ENCODE peak calls at places on chromosomes 3 and 15, in nine cellular contexts. Z, E, D, N, X, I, J, W and Y are unnamed samples. For H3K4me1 and H3K36me3, the result is how much of the 10 kb centered on the place peaks cover.

GRCh38 chr3:185470323-185470722 is 28.5 kb downstream of the TMEM41A start:
- DNase-seq in X (no peak), E (no peak), N (no peak), J (no peak), W (no peak), I (no peak), Z (no peak), D (peak), Y (no peak)

GRCh38 chr3:32340639-32341365 is 50.9 kb upstream of the CMTM7 start:
- DNase-seq in Z (no peak), E (peak), I (no peak), D (no peak), W (no peak), J (no peak), X (peak), N (no peak), Y (peak)

GRCh38 chr3:146505496-146505895 is 36.1 kb upstream of the PLSCR2 start:
- DNase-seq in I (no peak), E (no peak), X (no peak), N (no peak), J (no peak), W (peak), D (no peak), Z (no peak), Y (no peak)

GRCh38 chr15:57599299-57599810 is 7.7 kb downstream of the MYZAP start:
- DNase-seq in I (no peak), N (no peak), X (no peak), J (no peak), D (no peak), Z (no peak), E (no peak), W (no peak), Y (no peak)

GRCh38 chr3:111794701-111795100 is 64.4 kb upstream of the PHLDB2 start:
- DNase-seq in D (no peak), I (no peak), J (no peak), Z (no peak), W (peak), E (no peak), N (no peak), X (peak), Y (no peak)

GRCh38 chr3:11238057-11238456 is 34.1 kb upstream of the ATG7 start:
- DNase-seq in D (no peak), X (peak), E (no peak), J (no peak), Z (no peak), N (no peak), I (no peak), W (peak), Y (no peak)

GRCh38 chr3:50028336-50028735 is 60.4 kb upstream of the RBM5 start:
- DNase-seq in E (no peak), X (peak), D (no peak), N (no peak), W (peak), Z (peak), J (no peak), I (no peak), Y (no peak)

GRCh38 chr3:24678441-24678865 is 183.8 kb upstream of the THRB start:
- DNase-seq in W (peak), I (no peak), X (peak), E (no peak), J (peak), N (no peak), D (peak), Z (no peak), Y (no peak)

GRCh38 chr3:54835701-54836100 is 92.2 kb downstream of the LRTM1 start:
- DNase-seq in D (no peak), J (no peak), Z (no peak), N (no peak), E (no peak), I (no peak), X (no peak), W (no peak), Y (no peak)

GRCh38 chr3:17176757-17177156 is 292.0 kb downstream of the PLCL2 start:
- DNase-seq in D (no peak), J (no peak), W (no peak), E (no peak), Z (no peak), N (no peak), I (no peak), X (no peak), Y (no peak)

GRCh38 chr3:186339180-186339912 is 22.7 kb downstream of the DGKG start:
- DNase-seq in Z (no peak), N (no peak), D (no peak), X (no peak), J (no peak), E (no peak), W (no peak), I (no peak), Y (no peak)

GRCh38 chr3:192216067-192216466 is 511.3 kb downstream of the FGF12 start:
- DNase-seq in D (no peak), W (no peak), J (no peak), E (no peak), X (no peak), Z (no peak), I (no peak), N (no peak), Y (no peak)

GRCh38 chr15:49036650-49037545 is 9.3 kb downstream of the SECISBP2L start:
- DNase-seq in D (peak), J (no peak), W (peak), N (no peak), E (no peak), Z (no peak), I (no peak), X (peak), Y (no peak)

GRCh38 chr3:76753599-76753998 is 286.3 kb upstream of the ROBO2 start:
- DNase-seq in E (no peak), I (no peak), W (peak), J (no peak), Z (no peak), X (peak), D (no peak), N (no peak), Y (no peak)

GRCh38 chr3:139318431-139318816 is 25.4 kb upstream of the MRPS22 start:
- DNase-seq in W (no peak), J (no peak), I (no peak), N (no peak), D (no peak), X (no peak), E (no peak), Z (no peak), Y (peak)

GRCh38 chr3:124632566-124633140 is 97.6 kb upstream of the UMPS start:
- DNase-seq in W (no peak), J (no peak), X (no peak), E (no peak), Z (no peak), D (no peak), N (no peak), I (no peak), Y (no peak)

GRCh38 chr15:70293606-70294470 is 196.1 kb upstream of the TLE3 start:
- DNase-seq in D (no peak), E (no peak), Z (no peak), N (no peak), J (no peak), I (no peak), W (no peak), X (no peak), Y (peak)

GRCh38 chr3:143090486-143090885 is 29.1 kb upstream of the CHST2 start:
- DNase-seq in I (no peak), N (peak), J (no peak), D (no peak), Z (no peak), X (no peak), W (no peak), E (no peak), Y (peak)

GRCh38 chr3:37526511-37526910 is 335.2 kb upstream of the CTDSPL start:
- DNase-seq in D (no peak), Z (peak), X (peak), W (peak), E (no peak), J (peak), N (no peak), I (peak), Y (peak)

GRCh38 chr3:168088106-168088722 is 7.5 kb downstream of the GOLIM4 start:
- DNase-seq in E (no peak), X (peak), D (peak), N (no peak), W (peak), J (peak), I (no peak), Z (no peak), Y (no peak)

GRCh38 chr3:87900061-87900460 is 158.7 kb downstream of the CGGBP1 start:
- DNase-seq in N (no peak), Z (no peak), J (no peak), E (no peak), X (peak), D (no peak), W (peak), I (no peak), Y (no peak)

GRCh38 chr3:79203144-79203519 is 564.7 kb downstream of the ROBO1 start:
- DNase-seq in E (no peak), W (no peak), J (no peak), Z (no peak), N (no peak), I (no peak), X (no peak), D (no peak), Y (no peak)

GRCh38 chr3:55571913-55572312 is 84.8 kb upstream of the WNT5A start:
- DNase-seq in Z (peak), X (no peak), D (no peak), I (peak), E (no peak), N (no peak), J (peak), W (no peak), Y (peak)

GRCh38 chr3:31370093-31370666 is 162.5 kb upstream of the STT3B start:
- DNase-seq in D (no peak), N (no peak), E (no peak), W (no peak), Z (no peak), J (no peak), I (no peak), X (peak), Y (no peak)

GRCh38 chr3:72458365-72458764 is 389.9 kb downstream of the SHQ1 start:
- DNase-seq in D (no peak), E (no peak), N (peak), Z (no peak), J (no peak), W (no peak), I (no peak), X (no peak), Y (peak)

GRCh38 chr15:99931703-99932603 is 198.7 kb upstream of the LYSMD4 start:
- DNase-seq in D (no peak), E (no peak), W (no peak), X (peak), N (no peak), Z (no peak), J (no peak), I (no peak), Y (no peak)

GRCh38 chr15:65868546-65869126 is 655 bp upstream of the RAB11A start:
- DNase-seq in I (no peak), Z (no peak), D (no peak), N (no peak), J (no peak), X (peak), W (no peak), E (no peak), Y (no peak)

GRCh38 chr3:39318311-39318710 is 11.2 kb upstream of the CCR8 start:
- DNase-seq in E (no peak), I (no peak), X (no peak), J (no peak), N (no peak), Z (no peak), W (no peak), D (no peak), Y (no peak)

GRCh38 chr15:95669146-95669922 is 661.2 kb upstream of the NR2F2 start:
- DNase-seq in J (no peak), W (peak), D (no peak), N (no peak), X (peak), Z (no peak), I (no peak), E (peak), Y (no peak)

GRCh38 chr15:77418341-77419049 is 1.4 kb downstream of the PEAK1 start:
- DNase-seq in Z (no peak), X (peak), N (no peak), W (peak), I (no peak), D (no peak), E (no peak), J (no peak), Y (no peak)

GRCh38 chr15:62306851-62307504 is 141.9 kb upstream of the C2CD4B start:
- DNase-seq in W (peak), I (peak), J (peak), X (peak), Z (peak), D (peak), N (peak), E (peak), Y (peak)

GRCh38 chr15:60574801-60575631 is 96.1 kb upstream of the ICE2 start:
- DNase-seq in E (no peak), W (peak), J (no peak), Z (no peak), N (no peak), D (no peak), X (no peak), I (no peak), Y (no peak)

GRCh38 chr15:91865903-91866302 is 12.4 kb downstream of the SLCO3A1 start:
- DNase-seq in J (no peak), E (no peak), X (peak), D (no peak), W (peak), N (no peak), Z (no peak), I (no peak), Y (no peak)

GRCh38 chr15:91862891-91863520 is 9.5 kb downstream of the SLCO3A1 start:
- DNase-seq in N (no peak), Z (no peak), W (no peak), E (no peak), X (no peak), J (no peak), I (no peak), D (no peak), Y (no peak)

GRCh38 chr15:91865486-91865885 is 12.0 kb downstream of the SLCO3A1 start:
- DNase-seq in E (no peak), X (no peak), D (no peak), I (no peak), J (no peak), Z (no peak), N (no peak), W (no peak), Y (no peak)

GRCh38 chr15:91864669-91865068 is 11.2 kb downstream of the SLCO3A1 start:
- DNase-seq in D (no peak), W (no peak), I (no peak), Z (no peak), J (no peak), E (no peak), N (no peak), X (no peak), Y (peak)

GRCh38 chr15:91863621-91864255 is 10.2 kb downstream of the SLCO3A1 start:
- DNase-seq in I (no peak), N (no peak), Z (no peak), J (no peak), X (no peak), W (no peak), E (no peak), D (no peak), Y (no peak)
- H3K4me1 ChIP-seq in I (under half), N (half or more), Z (under half), J (under half), X (under half), W (under half), E (under half), D (under half), Y (half or more)

GRCh38 chr15:90949979-90950675 is 4.6 kb upstream of the RCCD1 start:
- DNase-seq in J (no peak), N (no peak), E (peak), I (no peak), W (no peak), D (no peak), X (no peak), Z (no peak), Y (no peak)
- H3K36me3 ChIP-seq in J (under half), N (half or more), E (half or more), I (half or more), W (half or more), D (half or more), X (under half), Z (half or more), Y (under half)

GRCh38 chr15:59299919-59300617 is 72.6 kb downstream of the MYO1E start:
- DNase-seq in I (peak), E (peak), Z (peak), D (peak), J (peak), N (peak), X (peak), W (peak), Y (peak)
- H3K4me1 ChIP-seq in I (under half), E (under half), Z (under half), D (under half), J (under half), N (under half), X (half or more), W (under half), Y (under half)

GRCh38 chr3:66404246-66404645 is 96.6 kb downstream of the LRIG1 start:
- DNase-seq in E (no peak), I (peak), D (no peak), X (no peak), W (no peak), Z (no peak), J (no peak), N (no peak), Y (no peak)
- H3K36me3 ChIP-seq in E (under half), I (under half), D (under half), X (under half), W (under half), Z (half or more), J (under half), N (under half), Y (under half)

GRCh38 chr15:63990449-63990848 is 55.8 kb downstream of the DAPK2 start:
- DNase-seq in J (no peak), X (no peak), D (no peak), W (no peak), Z (no peak), N (no peak), I (no peak), E (no peak), Y (no peak)

GRCh38 chr15:63986185-63986680 is 60.1 kb downstream of the DAPK2 start:
- DNase-seq in N (no peak), J (no peak), W (no peak), Z (no peak), E (no peak), D (no peak), X (peak), I (no peak), Y (no peak)

GRCh38 chr15:63986751-63987341 is 59.4 kb downstream of the DAPK2 start:
- DNase-seq in I (no peak), X (peak), D (peak), Z (no peak), N (peak), J (peak), W (no peak), E (no peak), Y (no peak)

GRCh38 chr15:63985221-63986184 is 60.8 kb downstream of the DAPK2 start:
- DNase-seq in Z (peak), J (peak), W (no peak), D (no peak), X (peak), E (peak), N (peak), I (peak), Y (peak)

GRCh38 chr15:63987979-63988378 is 58.3 kb downstream of the DAPK2 start:
- DNase-seq in E (no peak), J (no peak), I (no peak), D (no peak), X (no peak), W (no peak), N (peak), Z (no peak), Y (no peak)
- H3K4me1 ChIP-seq in E (under half), J (under half), I (under half), D (under half), X (under half), W (under half), N (under half), Z (under half), Y (half or more)

DNA sequence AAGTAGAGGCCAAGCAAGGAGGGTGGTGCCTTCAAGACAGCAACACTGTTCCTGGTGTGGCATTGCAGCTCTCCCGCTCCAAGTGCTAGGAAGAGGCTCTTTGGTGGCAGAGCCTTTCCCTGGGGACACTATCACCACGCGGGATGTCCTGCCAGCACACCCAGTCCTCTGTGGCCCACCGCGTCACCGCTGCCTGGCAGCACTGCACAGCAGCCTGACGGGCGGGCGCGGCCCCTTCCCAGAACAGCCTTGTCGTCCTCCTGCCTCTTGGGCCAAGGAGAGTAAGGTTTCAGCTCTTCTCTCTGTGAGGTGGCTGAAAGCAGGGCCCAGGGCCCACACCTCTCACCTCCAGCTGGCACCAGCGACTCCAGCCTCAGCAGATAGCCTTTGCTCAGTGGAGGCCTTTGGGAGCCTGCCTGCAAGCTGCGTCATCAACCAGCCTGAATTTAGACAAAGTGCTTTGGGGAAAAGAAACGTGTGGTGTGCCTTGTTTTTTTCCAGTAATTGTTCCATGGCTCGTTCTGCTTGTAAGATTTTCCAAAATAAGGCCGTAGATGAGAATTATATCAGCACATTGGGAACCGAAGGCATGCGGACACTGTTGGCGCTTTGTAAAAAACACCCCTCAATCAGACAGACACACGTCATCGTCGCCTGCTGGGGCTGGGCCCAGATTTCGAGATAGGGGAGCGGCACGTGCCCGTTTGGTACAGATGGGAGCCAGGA is 65.0 kb downstream of the AAGAB start:
- DNase-seq in W (no peak), E (no peak), N (peak), I (peak), J (peak), Z (peak), X (peak), D (no peak), Y (no peak)
- H3K36me3 ChIP-seq in W (under half), E (half or more), N (under half), I (under half), J (under half), Z (under half), X (under half), D (half or more), Y (under half)

DNA sequence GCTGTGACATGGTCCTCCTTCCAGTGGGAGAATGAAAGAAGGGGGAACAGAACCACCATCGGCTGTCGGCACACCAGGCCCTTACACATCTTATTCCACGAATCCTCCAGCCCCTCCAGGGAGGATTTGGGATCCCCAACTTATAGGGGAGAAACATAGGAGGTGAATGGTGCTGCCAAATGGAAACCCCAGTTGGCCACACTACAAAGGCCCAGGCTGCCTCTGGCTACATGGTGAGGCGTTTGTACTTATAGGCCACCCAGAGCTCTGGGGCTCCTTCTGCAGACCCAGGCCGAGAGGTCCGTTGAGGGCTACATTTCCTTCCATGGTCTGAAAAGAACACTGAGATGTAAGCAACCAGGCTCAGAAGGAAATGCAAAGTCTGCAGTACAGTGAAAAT is 12.0 kb downstream of the AMOTL2 start:
- DNase-seq in X (no peak), N (no peak), E (no peak), D (no peak), Z (no peak), J (no peak), W (no peak), I (no peak), Y (no peak)
- H3K4me1 ChIP-seq in X (half or more), N (half or more), E (under half), D (under half), Z (under half), J (half or more), W (half or more), I (half or more), Y (half or more)

GRCh38 chr15:94400521-94401290 is 169.3 kb downstream of the MCTP2 start:
- DNase-seq in W (no peak), X (no peak), I (no peak), J (no peak), E (no peak), D (no peak), N (no peak), Z (no peak), Y (no peak)
- H3K36me3 ChIP-seq in W (under half), X (under half), I (under half), J (under half), E (under half), D (under half), N (under half), Z (under half), Y (under half)